ENCODE peak calls at places on chromosome 12, in seven cellular contexts. Y is WERI-Rb-1, Z is left ventricle myocardium inferior, U is IMR-90, R is fibroblast of lung, J is colonic mucosa, T is prostate gland. E is an unnamed sample.

GRCh38 chr12:21940972-21941521 is at the start of gene ABCC9:
- DNase-seq in R (peak), Z (peak), T (peak), U (peak), J (peak), Y (peak), E (no peak)

GRCh38 chr12:125097427-125097826 is 32.2 kb downstream of the AACS start:
- DNase-seq in U (no peak), R (no peak), T (no peak), Y (no peak), J (no peak), Z (no peak), E (no peak)

GRCh38 chr12:113222730-113223531 is 1.7 kb downstream of the TPCN1 start:
- DNase-seq in R (peak), U (peak), Y (no peak), Z (peak), T (peak), J (peak), E (peak)

GRCh38 chr12:53267309-53268008 is 640 bp upstream of the ESPL1 start:
- DNase-seq in J (peak), Z (no peak), Y (no peak), T (no peak), U (no peak), R (no peak), E (no peak)

GRCh38 chr12:108784270-108784669 is 53.0 kb upstream of the CORO1C start:
- DNase-seq in U (no peak), Z (no peak), T (no peak), Y (no peak), R (no peak), J (no peak), E (peak)

GRCh38 chr12:26728205-26729050 is 104.6 kb downstream of the ITPR2 start:
- DNase-seq in Y (no peak), R (peak), U (no peak), T (no peak), Z (no peak), J (no peak), E (no peak)

GRCh38 chr12:98644433-98644711 is 216 bp downstream of the IKBIP start:
- DNase-seq in J (no peak), T (peak), R (no peak), U (no peak), Z (no peak), Y (peak), E (no peak)

GRCh38 chr12:95943231-95943842 is at the start of gene AMDHD1:
- DNase-seq in Y (peak), R (peak), T (peak), U (peak), Z (peak), J (peak), E (peak)

GRCh38 chr12:28517101-28517500 is 326.8 kb downstream of the CCDC91 start:
- DNase-seq in R (no peak), Y (no peak), U (no peak), T (no peak), Z (no peak), J (no peak), E (no peak)

GRCh38 chr12:47856094-47856493 is 36.4 kb upstream of the HDAC7 start:
- DNase-seq in J (no peak), U (no peak), Y (no peak), Z (no peak), T (no peak), R (no peak), E (no peak)

GRCh38 chr12:46798056-46798455 is 27.7 kb downstream of the SLC38A4 start:
- DNase-seq in U (no peak), Z (no peak), Y (no peak), R (no peak), J (no peak), T (no peak), E (no peak)

GRCh38 chr12:65878540-65878939 is 54.3 kb downstream of the HMGA2 start:
- DNase-seq in J (no peak), Y (no peak), U (no peak), R (peak), T (no peak), Z (no peak), E (no peak)

GRCh38 chr12:124114316-124114715 is 141.3 kb downstream of the ZNF664 start:
- DNase-seq in T (no peak), J (no peak), R (no peak), U (no peak), Y (no peak), Z (no peak), E (no peak)

GRCh38 chr12:21538259-21538658 is 12.2 kb downstream of the SPX start:
- DNase-seq in Z (no peak), R (no peak), T (no peak), Y (no peak), J (no peak), U (no peak), E (no peak)

GRCh38 chr12:2805146-2805525 is 7.3 kb upstream of the ITFG2 start:
- DNase-seq in U (peak), Y (no peak), R (peak), T (no peak), J (no peak), Z (no peak), E (no peak)

GRCh38 chr12:42504049-42504448 is 85.5 kb downstream of the PRICKLE1 start:
- DNase-seq in Z (no peak), J (no peak), U (peak), T (no peak), R (peak), Y (no peak), E (no peak)

GRCh38 chr12:84842406-84843013 is 70.1 kb downstream of the SLC6A15 start:
- DNase-seq in T (no peak), R (peak), J (no peak), Y (peak), Z (no peak), U (peak), E (peak)

GRCh38 chr12:47993491-47993890 is 10.8 kb downstream of the COL2A1 start:
- DNase-seq in Z (no peak), R (no peak), Y (no peak), J (no peak), T (no peak), U (no peak), E (no peak)

GRCh38 chr12:109967383-109968031 is 28.7 kb downstream of the GIT2 start:
- DNase-seq in T (no peak), U (no peak), Y (peak), R (no peak), Z (no peak), J (no peak), E (no peak)

GRCh38 chr12:111406474-111407370 is 999 bp downstream of the SH2B3 start:
- DNase-seq in U (no peak), J (peak), Y (no peak), R (no peak), Z (peak), T (no peak), E (no peak)

GRCh38 chr12:39443704-39444234 is 849 bp upstream of the KIF21A start:
- DNase-seq in R (peak), Y (no peak), U (no peak), J (no peak), Z (no peak), T (no peak), E (no peak)

GRCh38 chr12:20792971-20793370 is 17.5 kb upstream of the SLCO1B3 start:
- DNase-seq in T (no peak), R (no peak), Y (no peak), U (no peak), Z (no peak), J (no peak), E (no peak)

GRCh38 chr12:4580165-4580773 is 18.3 kb downstream of the DYRK4 start:
- DNase-seq in T (no peak), Z (no peak), U (no peak), Y (no peak), R (no peak), J (no peak), E (no peak)

GRCh38 chr12:3604750-3605638 is 114.0 kb downstream of the PRMT8 start:
- DNase-seq in U (no peak), Y (no peak), R (peak), J (peak), T (peak), Z (peak), E (peak)

GRCh38 chr12:32854716-32855115 is 41.9 kb downstream of the PKP2 start:
- DNase-seq in T (no peak), R (no peak), J (no peak), U (no peak), Y (no peak), Z (no peak), E (no peak)

GRCh38 chr12:197911-198695 is 15.9 kb downstream of the SLC6A12 start:
- DNase-seq in T (no peak), Z (no peak), R (no peak), Y (no peak), U (no peak), J (no peak), E (no peak)

GRCh38 chr12:50986961-50987737 is 34.8 kb downstream of the HIGD1C start:
- DNase-seq in R (peak), J (peak), T (peak), U (peak), Y (peak), Z (no peak), E (peak)
- H3K4me3 ChIP-seq in R (no peak), J (no peak), T (no peak), U (no peak), Y (no peak), Z (no peak), E (no peak)

GRCh38 chr12:131833896-131834641 is 5.9 kb downstream of the MMP17 start:
- DNase-seq in T (no peak), R (peak), J (no peak), U (peak), Y (no peak), Z (no peak), E (no peak)
- TF ChIP-seq CTCF in T (no peak), R (peak), J (no peak), U (peak), Y (peak), Z (no peak), E (peak)

GRCh38 chr12:49019435-49020317 is 1.1 kb upstream of the PRKAG1 start:
- DNase-seq in Z (no peak), R (peak), Y (peak), U (peak), J (no peak), T (no peak), E (no peak)
- H3K4me3 ChIP-seq in Z (peak), R (no peak), Y (no peak), U (no peak), J (no peak), T (no peak), E (peak)

GRCh38 chr12:90013409-90013808 is 304.8 kb upstream of the ATP2B1 start:
- DNase-seq in Z (no peak), U (peak), J (no peak), R (no peak), Y (peak), T (no peak), E (no peak)
- TF ChIP-seq CTCF in Z (peak), U (peak), J (no peak), R (no peak), Y (peak), T (no peak), E (no peak)